ENCODE peak calls at places on chromosomes 5 and 9, in six cellular contexts. V, D, R, Q, F and M are unnamed samples. For H3K27me3, the result is how much of the 10 kb centered on the place peaks cover.

GRCh38 chr5:76431779-76432178 is 28.7 kb downstream of the IQGAP2 start:
- DNase-seq in V (no peak), D (no peak), R (no peak), F (no peak), Q (no peak), M (no peak)

GRCh38 chr5:135246923-135247795 is 151.9 kb downstream of the MACROH2A1 start:
- DNase-seq in V (peak), F (peak), Q (peak), R (peak), D (no peak), M (no peak)

GRCh38 chr5:82991678-82992323 is 85.4 kb downstream of the TMEM167A start:
- DNase-seq in R (peak), F (peak), Q (no peak), D (no peak), V (no peak), M (no peak)

GRCh38 chr9:105735366-105735765 is 41.0 kb downstream of the TMEM38B start:
- DNase-seq in F (no peak), V (no peak), R (no peak), Q (no peak), D (no peak), M (no peak)

GRCh38 chr5:131630963-131631350 is 4.1 kb downstream of the RAPGEF6 start:
- DNase-seq in Q (no peak), F (peak), R (no peak), V (no peak), D (no peak), M (no peak)

GRCh38 chr9:79236466-79236865 is 335.3 kb upstream of the TLE4 start:
- DNase-seq in Q (no peak), V (no peak), F (peak), R (peak), D (no peak), M (no peak)

GRCh38 chr5:164475339-164475977 is 970.0 kb downstream of the MAT2B start:
- DNase-seq in F (peak), Q (no peak), D (no peak), V (no peak), R (peak), M (no peak)

GRCh38 chr5:55904152-55904551 is 53.0 kb downstream of the IL31RA start:
- DNase-seq in R (peak), F (peak), D (no peak), Q (no peak), V (no peak), M (no peak)

GRCh38 chr5:166013417-166013816 is 2278.0 kb upstream of the WWC1 start:
- DNase-seq in R (no peak), Q (no peak), V (no peak), F (no peak), D (no peak), M (no peak)

GRCh38 chr9:86638109-86638508 is 283.9 kb upstream of the TUT7 start:
- DNase-seq in F (no peak), R (no peak), D (no peak), V (no peak), Q (no peak), M (no peak)

GRCh38 chr9:117783828-117784227 is 79.6 kb downstream of the TLR4 start:
- DNase-seq in D (no peak), V (no peak), Q (no peak), F (no peak), R (no peak), M (no peak)

GRCh38 chr5:97162045-97162444 is 19.6 kb upstream of the LIX1 start:
- DNase-seq in R (peak), Q (peak), D (peak), F (peak), V (peak), M (no peak)

GRCh38 chr5:17232405-17232804 is 15.0 kb downstream of the BASP1 start:
- DNase-seq in V (no peak), D (peak), F (no peak), R (no peak), Q (no peak), M (no peak)

GRCh38 chr9:6014668-6015270 is 655 bp downstream of the RANBP6 start:
- DNase-seq in R (peak), F (peak), D (no peak), Q (peak), V (no peak), M (no peak)

GRCh38 chr5:137336161-137336560 is 163.0 kb downstream of the SPOCK1 start:
- DNase-seq in D (peak), F (no peak), R (peak), V (no peak), Q (no peak), M (no peak)

GRCh38 chr5:36944607-36945225 is 68.1 kb downstream of the NIPBL start:
- DNase-seq in D (no peak), Q (peak), V (no peak), R (peak), F (peak), M (no peak)

GRCh38 chr9:3527653-3527960 is 1.8 kb upstream of the RFX3 start:
- DNase-seq in D (no peak), F (no peak), V (no peak), Q (no peak), R (no peak), M (no peak)

GRCh38 chr5:126366199-126366560 is 57.0 kb upstream of the GRAMD2B start:
- DNase-seq in F (no peak), Q (no peak), V (no peak), D (no peak), R (no peak), M (no peak)

DNA sequence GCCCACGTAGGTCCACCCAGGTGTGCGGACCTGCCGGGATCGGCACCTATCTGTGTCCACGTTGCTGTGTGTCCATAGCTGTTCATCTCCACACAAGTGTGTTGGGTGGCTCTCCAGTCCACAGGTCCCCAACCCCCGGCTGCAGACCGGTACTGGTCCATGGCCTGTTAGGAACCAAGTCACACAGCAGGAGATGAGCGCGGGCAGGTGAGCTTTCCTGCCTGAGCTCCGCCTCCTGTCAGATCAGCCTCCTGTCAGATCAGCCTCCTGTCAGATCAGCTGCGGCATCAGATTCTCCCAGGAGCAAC is 18.9 kb downstream of the LAMC3 start:
- DNase-seq in V (no peak), D (no peak), Q (no peak), F (no peak), R (no peak), M (no peak)
- H3K27me3 ChIP-seq in V (under half), D (under half), Q (under half), F (half or more), R (under half), M (under half)

GRCh38 chr5:141409598-141410306 is 1.9 kb downstream of the PCDHGB6 start:
- DNase-seq in R (no peak), D (no peak), V (no peak), F (no peak), Q (no peak), M (no peak)

GRCh38 chr5:141411575-141411974 is 1.2 kb upstream of the PCDHGA10 start:
- DNase-seq in Q (no peak), D (no peak), V (no peak), F (no peak), R (no peak), M (no peak)

GRCh38 chr5:141413540-141414069 is 818 bp downstream of the PCDHGA10 start:
- DNase-seq in Q (peak), F (no peak), V (no peak), R (no peak), D (no peak), M (no peak)

DNA sequence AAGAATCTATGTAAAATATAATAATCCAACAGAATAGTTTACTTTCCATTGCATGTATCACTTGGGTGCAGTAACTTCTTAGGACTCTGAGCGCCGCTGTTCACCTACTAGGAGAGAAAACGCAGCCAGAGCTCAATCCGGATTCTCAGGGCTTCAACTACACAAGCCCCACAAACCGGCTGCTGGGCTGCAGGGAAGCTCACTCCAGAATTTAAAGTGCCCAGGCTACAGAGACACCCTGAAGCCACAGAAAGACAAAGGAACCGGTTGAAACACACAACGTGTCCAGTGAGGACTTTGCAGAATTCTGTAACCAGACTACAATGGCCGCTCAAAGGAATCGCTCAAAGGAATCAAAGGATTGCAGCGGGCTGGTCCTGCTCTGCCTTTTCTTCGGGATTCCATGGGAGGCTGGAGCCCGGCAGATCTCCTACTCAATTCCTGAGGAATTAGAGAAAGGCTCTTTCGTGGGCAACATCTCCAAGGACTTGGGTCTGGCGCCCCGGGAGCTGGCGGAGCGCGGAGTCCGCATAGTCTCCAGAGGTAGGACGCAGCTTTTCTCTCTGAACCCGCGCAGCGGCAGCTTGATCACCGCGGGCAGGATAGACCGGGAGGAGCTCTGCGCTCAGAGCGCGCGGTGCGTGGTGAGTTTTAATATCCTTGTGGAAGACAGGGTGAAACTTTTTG is at the start of gene PCDHGA10:
- DNase-seq in D (peak), F (peak), Q (peak), R (peak), V (no peak), M (no peak)
- TF ChIP-seq CTCF in D (no peak), F (peak), Q (peak), R (peak), V (no peak), M (peak)

GRCh38 chr9:133557581-133557980 is 23.1 kb downstream of the ADAMTSL2 start:
- DNase-seq in F (no peak), R (no peak), D (no peak), V (no peak), Q (no peak), M (no peak)
- H3K4me3 ChIP-seq in F (no peak), R (no peak), D (no peak), V (no peak), Q (no peak), M (no peak)

DNA sequence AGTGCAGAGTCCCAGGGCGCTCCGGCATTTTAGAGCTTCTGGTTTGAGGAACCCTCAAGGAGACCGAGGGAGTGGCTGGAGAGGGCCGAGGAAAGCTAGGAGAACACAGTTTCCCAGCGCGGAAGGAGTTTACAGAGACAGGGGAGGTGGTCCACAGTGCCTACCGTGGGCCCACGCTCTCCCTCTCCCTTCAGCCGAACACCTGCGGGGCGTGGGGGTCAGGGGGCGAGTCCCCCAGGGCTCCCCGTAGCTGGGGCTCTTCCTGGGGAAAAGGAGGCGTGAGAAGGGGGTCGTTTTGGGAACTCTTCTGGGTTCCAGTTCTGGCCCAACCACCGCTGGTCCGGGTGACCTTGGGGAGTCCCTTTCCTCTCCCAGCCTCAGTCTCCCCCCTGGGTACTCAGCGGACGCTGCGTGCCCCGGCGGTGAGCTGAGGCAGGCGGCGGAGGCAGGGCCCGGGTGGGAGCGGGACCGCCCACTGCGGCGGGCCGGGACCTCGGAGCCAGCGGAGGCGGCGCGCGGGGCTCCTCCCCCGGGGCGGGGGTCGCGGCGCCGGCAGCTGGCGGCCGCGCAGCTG is 368 bp upstream of the FRMPD1 start:
- DNase-seq in V (no peak), D (no peak), R (no peak), Q (no peak), F (no peak), M (no peak)
- H3K27me3 ChIP-seq in V (under half), D (under half), R (under half), Q (under half), F (half or more), M (under half)

DNA sequence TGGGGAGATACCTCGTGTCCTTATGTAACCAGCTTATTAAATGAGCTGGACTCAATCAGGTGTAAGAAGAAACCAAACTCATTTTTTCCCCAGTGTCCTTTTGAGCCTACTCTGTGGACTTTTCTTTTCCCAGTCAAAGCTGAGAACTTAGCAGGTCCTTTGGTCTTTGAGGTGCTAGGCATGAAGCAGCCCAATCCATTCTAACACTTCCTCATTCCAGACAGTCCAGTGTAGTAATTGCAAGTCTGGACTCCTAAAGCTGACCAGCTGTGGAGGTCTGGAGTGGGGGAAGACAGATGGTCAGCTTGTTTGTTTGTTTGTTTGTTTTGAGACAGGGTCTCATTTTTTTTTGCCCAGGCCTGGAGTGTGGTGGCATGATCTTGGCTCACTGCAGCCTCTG is 38.8 kb downstream of the ANGPTL2 start:
- DNase-seq in Q (no peak), F (peak), R (no peak), D (no peak), V (no peak), M (no peak)
- TF ChIP-seq CTCF in Q (no peak), F (no peak), R (no peak), D (no peak), V (no peak), M (no peak)

GRCh38 chr9:123347289-123348060 is 8.5 kb upstream of the CRB2 start:
- DNase-seq in V (no peak), R (no peak), D (no peak), F (no peak), Q (no peak), M (no peak)
- H3K4me3 ChIP-seq in V (no peak), R (no peak), D (no peak), F (no peak), Q (no peak), M (no peak)

GRCh38 chr5:176740702-176741565 is 69.4 kb upstream of the UNC5A start:
- DNase-seq in D (no peak), Q (no peak), R (no peak), F (no peak), V (no peak), M (no peak)

GRCh38 chr5:176737746-176738699 is 72.3 kb upstream of the UNC5A start:
- DNase-seq in R (no peak), V (peak), F (no peak), Q (no peak), D (no peak), M (peak)

GRCh38 chr5:176740131-176740701 is 70.1 kb upstream of the UNC5A start:
- DNase-seq in D (no peak), R (no peak), F (no peak), Q (no peak), V (no peak), M (peak)

GRCh38 chr5:176738851-176739250 is 71.5 kb upstream of the UNC5A start:
- DNase-seq in R (no peak), Q (no peak), F (no peak), D (no peak), V (no peak), M (peak)

GRCh38 chr5:176739461-176740051 is 70.8 kb upstream of the UNC5A start:
- DNase-seq in R (no peak), V (no peak), Q (no peak), F (no peak), D (no peak), M (no peak)
- H3K27me3 ChIP-seq in R (half or more), V (half or more), Q (under half), F (half or more), D (under half), M (under half)

DNA sequence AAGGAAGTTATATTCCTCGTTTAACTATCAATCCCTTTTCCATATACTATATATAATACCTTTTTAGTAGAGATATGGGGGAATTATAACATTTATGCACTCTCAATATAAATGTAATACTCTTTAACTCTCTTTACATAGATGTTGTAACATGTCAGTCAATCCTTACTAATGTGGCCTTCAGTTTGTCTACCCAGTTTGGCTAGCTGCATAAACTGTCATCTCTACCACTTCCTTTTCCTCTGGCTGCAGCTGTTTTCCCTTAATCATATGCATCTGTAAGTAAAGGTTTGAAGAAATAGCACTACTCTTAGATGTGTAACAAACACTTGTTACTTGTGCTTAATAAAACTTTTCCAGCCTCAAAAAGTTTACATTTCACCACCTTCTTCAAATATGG is 13.4 kb downstream of the ABHD17B start:
- DNase-seq in R (no peak), D (no peak), V (no peak), Q (no peak), F (no peak), M (no peak)
- TF ChIP-seq CTCF in R (no peak), D (no peak), V (no peak), Q (no peak), F (no peak), M (no peak)

DNA sequence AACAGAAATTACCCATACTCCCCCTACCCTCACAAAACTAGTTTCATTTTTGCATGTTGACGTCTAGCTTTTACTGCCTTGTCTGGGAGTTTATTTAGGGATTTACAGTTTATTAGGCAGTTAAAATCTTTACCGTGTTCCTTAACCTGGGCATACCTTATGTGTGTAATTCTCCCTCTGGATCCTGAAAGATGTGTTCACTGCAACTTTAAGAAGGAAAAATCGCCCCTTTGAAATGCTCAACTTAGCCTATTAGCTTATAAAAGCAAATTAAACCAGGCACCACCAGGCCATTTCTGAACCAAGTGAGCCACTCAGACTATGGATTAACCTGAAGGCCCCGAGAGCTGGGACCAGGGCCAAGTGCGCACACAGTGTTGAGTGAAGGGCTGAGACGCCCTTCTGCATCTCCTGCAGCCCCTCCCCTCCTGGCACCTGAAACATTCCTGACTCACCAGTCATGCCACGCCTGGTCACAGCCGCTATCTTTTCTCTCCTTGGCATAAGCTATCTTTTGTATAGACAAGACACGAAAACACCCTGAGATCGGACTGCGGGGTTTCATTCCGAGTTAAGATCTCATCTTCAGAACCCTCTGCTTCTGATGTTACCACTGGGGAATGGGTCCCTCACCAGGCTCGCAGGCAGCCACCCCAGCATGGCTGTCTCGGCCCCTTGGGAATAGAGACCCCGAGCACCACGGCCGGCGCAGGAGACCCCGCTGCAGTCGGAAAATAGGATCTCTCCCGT is 111.9 kb downstream of the ROR2 start:
- DNase-seq in Q (peak), R (peak), D (peak), F (peak), V (no peak), M (no peak)
- H3K4me3 ChIP-seq in Q (no peak), R (peak), D (peak), F (no peak), V (peak), M (peak)

GRCh38 chr9:113876806-113877236 is 712 bp downstream of the ZNF618 start:
- DNase-seq in R (no peak), F (peak), Q (no peak), V (no peak), D (no peak), M (no peak)
- H3K27me3 ChIP-seq in R (under half), F (under half), Q (under half), V (under half), D (under half), M (under half)